ENCODE peak calls at places on chromosomes 16 and 17, in nine cellular contexts. O is mesenchymal stem cell, D is prostate gland, M is lower lobe of right lung, T is bronchial epithelial cell, L is IMR-90, K is OCI-LY7, C is pancreas, G is astrocyte of the cerebellum. W is an unnamed sample.

GRCh38 chr17:61731330-61731729 is 132.0 kb downstream of the BRIP1 start:
- DNase-seq in O (no peak), D (no peak), M (no peak), T (no peak), L (peak; percentile 31), K (no peak), C (no peak), G (no peak), W (no peak)

GRCh38 chr16:14958323-14958600 is 16.6 kb upstream of the PDXDC1 start:
- DNase-seq in O (no peak), D (no peak), M (no peak), T (no peak), L (no peak), K (no peak), C (no peak), G (no peak), W (no peak)

GRCh38 chr16:10250137-10250850 is 68.1 kb upstream of the GRIN2A start:
- DNase-seq in O (no peak), D (peak; percentile 32), M (no peak), T (no peak), L (no peak), K (no peak), C (no peak), G (no peak), W (no peak)

GRCh38 chr16:58186176-58186944 is 11.5 kb downstream of the CSNK2A2 start:
- DNase-seq in O (no peak), D (no peak), M (no peak), T (no peak), L (no peak), K (no peak), C (no peak), G (no peak), W (no peak)

GRCh38 chr17:28004344-28004743 is 38.1 kb upstream of the NLK start:
- DNase-seq in O (no peak), D (no peak), M (no peak), T (no peak), L (no peak), K (no peak), C (no peak), G (no peak), W (peak; percentile 74)

GRCh38 chr17:75319818-75320691 is 30.8 kb upstream of the SLC25A19 start:
- DNase-seq in O (peak; percentile 61), D (no peak), M (no peak), T (no peak), L (peak; percentile 76), K (peak; percentile 94), C (no peak), G (peak; percentile 81), W (no peak)

GRCh38 chr16:75555213-75555706 is 792 bp downstream of the TMEM231 start:
- DNase-seq in O (peak; percentile 93), D (peak; percentile 73), M (peak; percentile 78), T (peak; percentile 87), L (peak; percentile 86), K (peak; percentile 69), C (peak; percentile 79), G (peak; percentile 63), W (no peak)

GRCh38 chr17:40323731-40324650 is 15.0 kb downstream of the RARA start:
- DNase-seq in O (no peak), D (no peak), M (peak; percentile 76), T (no peak), L (peak; percentile 44), K (no peak), C (peak; percentile 51), G (no peak), W (no peak)

GRCh38 chr16:56246051-56246817 is 54.9 kb downstream of the GNAO1 start:
- DNase-seq in O (peak; percentile 77), D (no peak), M (no peak), T (peak; percentile 81), L (peak; percentile 5), K (no peak), C (no peak), G (no peak), W (no peak)

GRCh38 chr17:20975566-20975965 is 67.2 kb downstream of the USP22 start:
- DNase-seq in O (no peak), D (no peak), M (no peak), T (peak; percentile 78), L (peak; percentile 25), K (no peak), C (no peak), G (no peak), W (no peak)

GRCh38 chr16:46857261-46857962 is 26.4 kb upstream of the C16orf87 start:
- DNase-seq in O (peak; percentile 76), D (peak; percentile 30), M (no peak), T (peak; percentile 31), L (peak; percentile 82), K (peak; percentile 29), C (no peak), G (peak; percentile 34), W (peak; percentile 24)

GRCh38 chr17:9021985-9022552 is 759 bp downstream of the NTN1 start:
- DNase-seq in O (peak; percentile 14), D (peak; percentile 22), M (no peak), T (no peak), L (peak; percentile 4), K (no peak), C (peak; percentile 78), G (no peak), W (no peak)

GRCh38 chr17:12928736-12929135 is 89.1 kb downstream of the ELAC2 start:
- DNase-seq in O (no peak), D (no peak), M (no peak), T (peak; percentile 8), L (no peak), K (peak; percentile 48), C (no peak), G (peak; percentile 3), W (no peak)

GRCh38 chr17:47423406-47424295 is 99.9 kb downstream of the EFCAB13 start:
- DNase-seq in O (peak; percentile 3), D (peak; percentile 17), M (peak; percentile 49), T (no peak), L (no peak), K (no peak), C (peak; percentile 79), G (no peak), W (no peak)

GRCh38 chr16:11258553-11259287 is 2.7 kb upstream of the SOCS1 start:
- DNase-seq in O (no peak), D (no peak), M (peak; percentile 67), T (no peak), L (no peak), K (peak; percentile 66), C (no peak), G (no peak), W (peak; percentile 79)

GRCh38 chr17:39699818-39700147 is at the start of gene ERBB2:
- DNase-seq in O (peak; percentile 75), D (peak; percentile 86), M (peak; percentile 79), T (peak; percentile 71), L (peak; percentile 73), K (no peak), C (peak; percentile 72), G (peak; percentile 47), W (no peak)

GRCh38 chr17:39753514-39754160 is 15.9 kb downstream of the GRB7 start:
- DNase-seq in O (no peak), D (peak; percentile 27), M (no peak), T (no peak), L (no peak), K (peak; percentile 78), C (peak; percentile 83), G (no peak), W (no peak)

GRCh38 chr16:1706386-1707192 is 594 bp downstream of the MAPK8IP3 start:
- DNase-seq in O (peak; percentile 60), D (no peak), M (no peak), T (no peak), L (peak; percentile 36), K (peak; percentile 63), C (peak; percentile 69), G (no peak), W (no peak)

GRCh38 chr17:9409026-9409425 is 166.6 kb downstream of the STX8 start:
- DNase-seq in O (no peak), D (peak; percentile 43), M (no peak), T (peak; percentile 43), L (no peak), K (no peak), C (no peak), G (no peak), W (no peak)

GRCh38 chr17:81106716-81107115 is 58.6 kb upstream of the PVALEF start:
- DNase-seq in O (no peak), D (no peak), M (no peak), T (no peak), L (no peak), K (no peak), C (no peak), G (no peak), W (no peak)

GRCh38 chr17:64505320-64506200 is 529 bp downstream of the DDX5 start:
- DNase-seq in O (peak; percentile 78), D (peak; percentile 91), M (peak; percentile 93), T (peak; percentile 59), L (peak; percentile 82), K (peak; percentile 92), C (peak; percentile 92), G (peak; percentile 80), W (peak; percentile 77)
- H3K4me3 ChIP-seq in O (peak overlapping the region; percentile 93), D (peak overlapping the region; percentile 98), M (peak overlapping the region; percentile 80), T (peak overlapping the region; percentile 61), L (peak overlapping the region; percentile 93), K (peak overlapping the region; percentile 100), C (peak overlapping the region; percentile 90), G (peak overlapping the region; percentile 96), W (peak overlapping the region; percentile 80)

DNA sequence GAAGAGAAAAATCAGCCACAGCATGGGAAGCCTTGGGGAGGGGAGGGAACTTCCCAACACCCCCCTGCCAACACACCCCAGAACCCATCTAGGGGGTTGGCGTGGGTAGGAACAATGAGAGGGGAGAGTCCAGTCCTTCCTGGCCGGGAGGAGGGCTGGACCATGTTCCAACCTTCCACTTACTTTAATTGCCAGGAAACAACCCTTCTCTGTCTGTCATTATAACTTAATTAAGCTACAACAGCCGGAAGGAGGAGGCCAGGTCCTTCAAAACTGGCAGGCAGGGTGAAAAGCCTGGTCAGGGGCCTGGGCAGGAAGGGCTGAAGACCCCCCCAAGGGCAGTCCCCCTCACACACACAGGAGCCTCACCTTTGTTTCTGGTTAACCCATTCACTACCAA is 447.0 kb downstream of the SOX9 start:
- DNase-seq in O (no peak), D (no peak), M (no peak), T (no peak), L (no peak), K (no peak), C (no peak), G (no peak), W (no peak)
- H3K4me3 ChIP-seq in O (no peak overlapping the region), D (no peak overlapping the region), M (no peak overlapping the region), T (no peak overlapping the region), L (no peak overlapping the region), K (no peak overlapping the region), C (no peak overlapping the region), G (no peak overlapping the region), W (no peak overlapping the region)

DNA sequence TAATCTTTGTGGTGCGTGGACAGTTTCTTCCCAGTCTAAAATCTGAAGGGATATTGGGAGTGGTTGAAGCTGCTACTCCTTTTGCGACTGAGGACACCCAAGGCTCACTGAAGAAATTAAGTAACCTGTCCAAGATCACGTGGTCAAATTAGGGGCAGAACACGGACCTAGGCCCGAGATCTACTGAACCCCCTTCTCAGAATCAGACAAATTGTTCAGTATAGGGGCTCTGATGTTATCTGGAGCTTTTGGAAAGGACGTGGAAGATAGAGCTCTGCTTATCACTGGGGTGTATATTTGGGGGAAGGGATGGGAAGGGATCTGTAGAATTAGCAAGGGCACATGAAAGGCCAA is 857 bp downstream of the TANGO6 start:
- DNase-seq in O (no peak), D (no peak), M (no peak), T (peak; percentile 10), L (no peak), K (no peak), C (no peak), G (no peak), W (no peak)
- H3K4me3 ChIP-seq in O (peak overlapping the region; percentile 94), D (peak overlapping the region; percentile 69), M (peak overlapping the region; percentile 95), T (peak overlapping the region; percentile 94), L (peak overlapping the region; percentile 89), K (peak overlapping the region; percentile 76), C (peak overlapping the region; percentile 67), G (peak overlapping the region; percentile 89), W (peak overlapping the region; percentile 84)

GRCh38 chr17:69350911-69351310 is 24.0 kb upstream of the ABCA5 start:
- DNase-seq in O (no peak), D (no peak), M (no peak), T (no peak), L (no peak), K (no peak), C (no peak), G (no peak), W (no peak)
- H3K4me3 ChIP-seq in O (no peak overlapping the region), D (no peak overlapping the region), M (no peak overlapping the region), T (no peak overlapping the region), L (no peak overlapping the region), K (no peak overlapping the region), C (no peak overlapping the region), G (no peak overlapping the region), W (no peak overlapping the region)

W was measured in Jurkat, Clone E6-1.